ENCODE peak calls at places on chromosomes 2 and 18, in five cellular contexts. D, G, N, H and A are unnamed samples.

GRCh38 chr2:68669651-68670050 is 26.3 kb downstream of the PROKR1 start:
- DNase-seq in D (no peak), G (no peak), N (no peak), H (no peak), A (no peak)

GRCh38 chr2:186934420-186934819 is 85.5 kb upstream of the ZSWIM2 start:
- DNase-seq in D (no peak), G (no peak), N (no peak), H (no peak), A (no peak)

GRCh38 chr2:199933466-199933865 is 21.8 kb downstream of the TYW5 start:
- DNase-seq in D (no peak), G (no peak), N (no peak), H (no peak), A (no peak)

GRCh38 chr2:84991404-84992151 is 20.6 kb downstream of the KCMF1 start:
- DNase-seq in D (no peak), G (no peak), N (no peak), H (no peak), A (no peak)

GRCh38 chr2:28445448-28446258 is 50.2 kb upstream of the PLB1 start:
- DNase-seq in D (peak; percentile 32), G (no peak), N (no peak), H (no peak), A (no peak)

GRCh38 chr2:22261165-22261564 is 1123.8 kb upstream of the KLHL29 start:
- DNase-seq in D (no peak), G (no peak), N (no peak), H (no peak), A (no peak)

GRCh38 chr2:241020201-241020600 is 21.8 kb downstream of the SNED1 start:
- DNase-seq in D (no peak), G (no peak), N (no peak), H (no peak), A (no peak)

GRCh38 chr18:46462523-46462922 is 194.5 kb downstream of the LOXHD1 start:
- DNase-seq in D (no peak), G (no peak), N (no peak), H (no peak), A (no peak)

GRCh38 chr18:74368901-74369705 is 53.5 kb downstream of the C18orf63 start:
- DNase-seq in D (no peak), G (peak; percentile 70), N (no peak), H (no peak), A (no peak)

GRCh38 chr2:238097988-238098853 is 1.9 kb upstream of the ESPNL start:
- DNase-seq in D (peak; percentile 89), G (no peak), N (peak; percentile 96), H (no peak), A (peak; percentile 87)

GRCh38 chr2:45611020-45611737 is at the start of gene SRBD1:
- DNase-seq in D (peak; percentile 92), G (peak; percentile 95), N (peak; percentile 90), H (peak; percentile 73), A (peak; percentile 92)

GRCh38 chr2:155141418-155141817 is 442.9 kb downstream of the KCNJ3 start:
- DNase-seq in D (no peak), G (no peak), N (no peak), H (no peak), A (no peak)

GRCh38 chr2:25252291-25253152 is 84.1 kb upstream of the POMC start:
- DNase-seq in D (peak; percentile 99), G (peak; percentile 82), N (peak; percentile 91), H (no peak), A (no peak)

GRCh38 chr2:229725716-229726346 is 11.5 kb upstream of the DNER start:
- DNase-seq in D (no peak), G (no peak), N (no peak), H (no peak), A (peak; percentile 20)

GRCh38 chr18:70421471-70421870 is 132.6 kb downstream of the SOCS6 start:
- DNase-seq in D (no peak), G (no peak), N (no peak), H (no peak), A (no peak)

GRCh38 chr2:217723078-217723477 is 279.7 kb downstream of the TNS1 start:
- DNase-seq in D (peak; percentile 27), G (no peak), N (no peak), H (no peak), A (no peak)
- TF ChIP-seq FOXM1 in D (no peak), G (no peak), N (no peak), H (no peak), A (no peak)

GRCh38 chr2:162221064-162221463 is 22.2 kb downstream of the FAP start:
- DNase-seq in D (peak; percentile 61), G (peak; percentile 56), N (peak; percentile 51), H (no peak), A (peak; percentile 77)
- TF ChIP-seq FOXM1 in D (no peak), G (no peak), N (no peak), H (no peak), A (peak; percentile 24)

DNA sequence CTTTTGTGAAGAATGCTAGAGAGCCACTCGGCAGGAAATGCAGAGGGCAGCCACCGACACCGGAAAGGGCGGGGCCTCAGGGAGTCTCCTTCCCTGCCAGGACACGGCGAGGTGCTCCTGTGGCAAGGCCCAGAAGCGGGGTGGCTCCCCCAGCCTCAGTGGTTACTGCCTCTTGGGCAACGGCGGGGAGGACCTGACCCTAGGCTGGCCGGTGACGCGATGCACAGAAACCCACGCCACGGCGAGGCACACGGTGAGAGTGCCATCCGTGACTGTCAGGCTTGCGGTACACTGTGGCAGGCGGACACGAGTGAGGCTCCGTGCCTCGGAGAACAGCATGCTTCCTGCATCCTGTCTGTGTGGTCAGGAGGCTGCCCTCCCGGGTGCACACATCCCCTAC is 47.8 kb downstream of the ZAP70 start:
- DNase-seq in D (no peak), G (no peak), N (no peak), H (no peak), A (no peak)
- TF ChIP-seq FOXM1 in D (no peak), G (no peak), N (no peak), H (no peak), A (no peak)

DNA sequence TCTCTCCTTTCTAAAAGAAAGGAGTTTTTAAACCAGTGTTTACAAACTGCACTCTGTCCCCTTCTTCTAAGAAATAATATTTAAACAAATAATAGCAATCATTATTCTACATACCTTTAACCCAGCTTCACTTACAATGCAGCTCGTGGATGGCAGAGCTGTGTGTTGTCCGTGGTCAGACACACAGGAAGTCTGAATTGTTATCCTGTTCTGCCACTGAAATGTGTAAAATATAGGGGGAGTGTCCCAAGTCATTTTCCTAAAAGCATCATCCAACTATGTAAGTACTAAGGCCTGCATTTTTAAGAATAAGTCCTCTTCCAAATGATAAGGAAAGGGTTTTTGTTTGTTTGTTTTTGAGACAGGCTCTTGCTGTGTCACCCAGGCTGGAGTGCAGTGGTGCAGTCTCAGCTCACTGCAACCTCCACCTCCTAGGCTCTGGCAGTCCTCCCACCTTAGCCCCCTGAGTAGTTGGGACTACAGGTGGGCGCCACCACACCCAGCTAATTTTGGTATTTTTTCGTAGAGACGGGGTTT is 2.7 kb upstream of the PPP4R1 start:
- DNase-seq in D (no peak), G (no peak), N (no peak), H (no peak), A (no peak)
- TF ChIP-seq FOXM1 in D (no peak), G (no peak), N (no peak), H (no peak), A (no peak)

DNA sequence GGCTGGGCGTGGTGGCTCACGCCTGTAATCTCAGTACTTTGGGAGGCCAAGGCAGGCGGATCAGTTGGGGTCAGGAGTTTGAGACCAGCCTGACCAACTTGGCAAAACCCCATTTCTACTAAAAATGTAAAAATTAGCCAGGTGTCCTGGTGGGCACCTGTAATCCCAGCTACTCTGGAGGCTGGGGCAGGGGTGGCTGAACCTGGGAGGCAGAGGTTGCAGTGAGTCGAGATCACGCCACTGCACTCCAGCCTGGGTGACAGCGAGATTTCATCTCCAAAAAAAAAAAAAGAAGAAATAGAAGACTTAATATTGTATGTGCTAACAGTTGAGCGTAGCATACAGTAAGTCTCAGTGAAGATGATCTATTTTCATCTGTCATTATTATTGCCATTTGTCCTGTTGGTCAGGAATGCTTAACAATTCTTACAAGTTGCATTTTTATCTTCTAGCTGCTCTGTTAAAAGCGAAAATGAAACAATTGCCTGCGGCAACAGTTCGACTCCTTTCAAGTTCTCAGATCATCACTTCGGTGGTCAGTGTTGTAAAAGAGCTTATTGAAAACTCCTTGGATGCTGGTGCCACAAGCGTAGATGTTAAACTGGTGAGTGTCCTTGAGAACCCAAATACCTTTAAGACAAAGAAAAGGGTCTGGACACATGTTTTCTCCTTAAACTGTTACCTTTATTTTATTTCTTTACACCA is 7.2 kb downstream of the PMS1 start:
- DNase-seq in D (no peak), G (no peak), N (no peak), H (no peak), A (no peak)
- TF ChIP-seq FOXM1 in D (no peak), G (no peak), N (no peak), H (no peak), A (no peak)

DNA sequence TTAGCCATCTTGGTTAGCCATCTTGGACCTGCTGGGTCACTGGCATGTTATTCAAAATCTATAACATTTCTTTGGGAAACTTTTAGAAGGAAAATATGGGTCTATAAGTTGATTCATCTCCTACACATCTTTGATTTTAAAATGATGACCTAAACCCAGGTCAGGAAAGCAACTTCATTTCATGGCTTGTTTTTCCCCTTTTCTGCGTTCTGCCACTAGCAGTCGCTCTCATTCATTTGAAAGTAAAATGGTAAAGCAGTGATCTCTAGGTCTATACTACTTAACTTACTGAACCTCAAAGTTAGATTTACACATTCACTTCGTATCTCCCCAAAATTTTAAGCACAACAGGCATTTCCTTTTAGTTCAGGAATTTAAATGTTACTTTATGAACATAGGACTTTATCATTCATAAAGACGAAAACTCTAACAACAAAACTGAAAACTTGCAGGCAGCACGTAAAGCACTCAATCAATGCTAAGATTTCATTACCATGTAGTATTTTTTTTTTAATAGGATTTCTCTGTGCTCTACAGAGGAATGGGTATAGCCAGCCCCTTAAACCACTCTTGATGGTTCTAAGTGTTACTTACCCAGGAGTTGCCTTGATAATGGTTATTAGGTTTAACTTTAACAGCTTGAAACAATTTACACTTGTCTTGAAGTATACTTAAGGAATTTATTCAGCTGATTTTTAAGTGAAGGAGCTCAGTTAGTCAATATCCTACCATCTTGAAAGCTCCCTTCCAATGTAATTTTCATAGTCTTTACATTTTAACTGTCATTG is 62.5 kb downstream of the GORASP2 start:
- DNase-seq in D (no peak), G (no peak), N (no peak), H (no peak), A (no peak)
- TF ChIP-seq FOXM1 in D (no peak), G (no peak), N (no peak), H (no peak), A (no peak)

DNA sequence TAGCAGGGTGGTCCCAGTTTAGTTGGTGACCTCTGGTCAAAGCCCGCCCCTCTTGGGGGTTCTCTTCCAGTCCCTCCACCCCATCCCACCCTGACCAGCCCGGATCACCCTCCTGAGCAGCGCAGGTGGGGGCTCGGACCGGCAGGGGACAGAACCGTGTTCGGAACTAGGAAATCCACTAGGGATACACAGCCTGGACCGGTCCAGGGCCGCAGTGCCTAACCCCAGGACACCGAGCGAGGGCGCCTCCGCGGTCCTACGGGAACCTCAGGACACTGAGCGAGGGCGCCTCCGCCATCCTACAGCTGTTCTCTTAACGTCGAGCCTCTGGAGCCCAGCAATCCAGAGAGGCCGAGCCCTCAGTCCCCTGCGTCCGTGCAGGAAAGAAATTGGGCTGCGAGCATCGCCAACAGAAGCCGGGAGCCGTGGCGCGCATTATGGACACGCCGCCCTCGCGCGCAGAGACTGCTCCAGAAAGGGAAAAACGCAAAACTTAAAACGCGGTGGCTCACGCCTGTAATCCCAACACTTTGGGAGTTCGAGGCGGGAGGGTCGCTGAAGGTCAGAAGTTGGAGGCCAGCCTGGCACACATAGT is 8.5 kb downstream of the RAX start:
- DNase-seq in D (peak; percentile 44), G (no peak), N (no peak), H (no peak), A (no peak)
- TF ChIP-seq FOXM1 in D (no peak), G (no peak), N (no peak), H (no peak), A (no peak)

GRCh38 chr18:79720359-79720733 is 40.7 kb downstream of the CTDP1 start:
- DNase-seq in D (no peak), G (no peak), N (no peak), H (no peak), A (no peak)
- TF ChIP-seq FOXM1 in D (no peak), G (no peak), N (no peak), H (no peak), A (no peak)